ENCODE peak calls at places on chromosomes 5 and 9, in four cellular contexts. P, G, I and W are unnamed samples.

GRCh38 chr5:169607882-169608281 is 24.3 kb downstream of the SPDL1 start:
- DNase-seq in P (no peak), G (no peak), I (no peak), W (no peak)

GRCh38 chr9:135358161-135358940 is 121.2 kb upstream of the PPP1R26 start:
- DNase-seq in P (no peak), G (no peak), I (no peak), W (no peak)

GRCh38 chr9:137095664-137096517 is 9.1 kb downstream of the MAN1B1 start:
- DNase-seq in P (peak; percentile 87), G (no peak), I (no peak), W (peak; percentile 53)

GRCh38 chr9:80878556-80878955 is 810.8 kb downstream of the TLE1 start:
- DNase-seq in P (no peak), G (no peak), I (no peak), W (no peak)

GRCh38 chr5:170603578-170604565 is 100.1 kb downstream of the KCNIP1 start:
- DNase-seq in P (peak; percentile 66), G (peak; percentile 54), I (peak; percentile 18), W (no peak)

GRCh38 chr5:40166757-40167156 is 513.0 kb upstream of the PTGER4 start:
- DNase-seq in P (no peak), G (no peak), I (peak; percentile 38), W (no peak)

GRCh38 chr5:1536298-1537165 is 12.8 kb upstream of the LPCAT1 start:
- DNase-seq in P (peak; percentile 82), G (no peak), I (no peak), W (peak; percentile 72)

GRCh38 chr9:123825337-123825736 is 104.6 kb downstream of the DENND1A start:
- DNase-seq in P (no peak), G (no peak), I (no peak), W (no peak)

GRCh38 chr5:57692582-57693487 is 210.2 kb upstream of the ACTBL2 start:
- DNase-seq in P (no peak), G (peak; percentile 87), I (peak; percentile 93), W (peak; percentile 3)

GRCh38 chr9:123438321-123438720 is 82.3 kb downstream of the CRB2 start:
- DNase-seq in P (no peak), G (no peak), I (no peak), W (no peak)

GRCh38 chr9:108254236-108254635 is 601.5 kb downstream of the ACTL7B start:
- DNase-seq in P (no peak), G (no peak), I (peak; percentile 77), W (no peak)

GRCh38 chr5:14945450-14945849 is 73.9 kb upstream of the ANKH start:
- DNase-seq in P (no peak), G (no peak), I (no peak), W (no peak)

GRCh38 chr5:139764250-139764791 is 31.3 kb upstream of the PSD2 start:
- DNase-seq in P (no peak), G (no peak), I (no peak), W (no peak)

GRCh38 chr5:6829150-6829784 is 116.0 kb downstream of the TENT4A start:
- DNase-seq in P (peak; percentile 40), G (no peak), I (peak; percentile 38), W (peak; percentile 44)

GRCh38 chr5:42108468-42108867 is 183.4 kb downstream of the FBXO4 start:
- DNase-seq in P (no peak), G (no peak), I (no peak), W (no peak)

GRCh38 chr9:125763373-125763772 is 16.2 kb downstream of the PBX3 start:
- DNase-seq in P (no peak), G (no peak), I (peak; percentile 75), W (no peak)

GRCh38 chr5:34652916-34653315 is 3.2 kb upstream of the RAI14 start:
- DNase-seq in P (no peak), G (no peak), I (no peak), W (no peak)

GRCh38 chr9:121783523-121784507 is 132.4 kb downstream of the DAB2IP start:
- DNase-seq in P (no peak), G (peak; percentile 23), I (no peak), W (no peak)

GRCh38 chr5:123367739-123368138 is 55.5 kb downstream of the CEP120 start:
- DNase-seq in P (no peak), G (no peak), I (no peak), W (no peak)

GRCh38 chr5:39116347-39116899 is 42.2 kb upstream of the RICTOR start:
- DNase-seq in P (no peak), G (no peak), I (no peak), W (no peak)

GRCh38 chr5:61307196-61307590 is 24.9 kb upstream of the ZSWIM6 start:
- DNase-seq in P (no peak), G (no peak), I (no peak), W (no peak)

GRCh38 chr9:135588886-135589595 is 27.5 kb downstream of the PAEP start:
- DNase-seq in P (no peak), G (no peak), I (no peak), W (no peak)

GRCh38 chr5:41527201-41527779 is 16.9 kb upstream of the PLCXD3 start:
- DNase-seq in P (no peak), G (peak; percentile 87), I (peak; percentile 79), W (no peak)

GRCh38 chr9:135334953-135335460 is 144.6 kb upstream of the PPP1R26 start:
- DNase-seq in P (no peak), G (no peak), I (no peak), W (no peak)

GRCh38 chr5:35309365-35310130 is 79.3 kb upstream of the PRLR start:
- DNase-seq in P (no peak), G (no peak), I (no peak), W (no peak)

GRCh38 chr5:176954050-176954449 is 52.5 kb downstream of the UIMC1 start:
- DNase-seq in P (no peak), G (no peak), I (no peak), W (no peak)

GRCh38 chr5:94396687-94397086 is 221.7 kb downstream of the KIAA0825 start:
- DNase-seq in P (no peak), G (no peak), I (no peak), W (no peak)

GRCh38 chr9:13974891-13975290 is 339.1 kb downstream of the NFIB start:
- DNase-seq in P (no peak), G (no peak), I (no peak), W (no peak)

GRCh38 chr9:137138058-137138697 is 776 bp upstream of the GRIN1 start:
- DNase-seq in P (no peak), G (no peak), I (no peak), W (no peak)

GRCh38 chr9:84667571-84668203 is 1.8 kb upstream of the NTRK2 start:
- DNase-seq in P (peak; percentile 51), G (no peak), I (peak; percentile 64), W (no peak)

GRCh38 chr9:78118742-78119473 is 87.3 kb upstream of the GNAQ start:
- DNase-seq in P (peak; percentile 45), G (no peak), I (peak; percentile 100), W (no peak)

GRCh38 chr9:78109075-78109474 is 77.5 kb upstream of the GNAQ start:
- DNase-seq in P (no peak), G (no peak), I (no peak), W (no peak)

GRCh38 chr9:78112004-78112403 is 80.4 kb upstream of the GNAQ start:
- DNase-seq in P (no peak), G (no peak), I (no peak), W (no peak)

GRCh38 chr9:78114581-78114980 is 83.0 kb upstream of the GNAQ start:
- DNase-seq in P (no peak), G (no peak), I (no peak), W (no peak)

DNA sequence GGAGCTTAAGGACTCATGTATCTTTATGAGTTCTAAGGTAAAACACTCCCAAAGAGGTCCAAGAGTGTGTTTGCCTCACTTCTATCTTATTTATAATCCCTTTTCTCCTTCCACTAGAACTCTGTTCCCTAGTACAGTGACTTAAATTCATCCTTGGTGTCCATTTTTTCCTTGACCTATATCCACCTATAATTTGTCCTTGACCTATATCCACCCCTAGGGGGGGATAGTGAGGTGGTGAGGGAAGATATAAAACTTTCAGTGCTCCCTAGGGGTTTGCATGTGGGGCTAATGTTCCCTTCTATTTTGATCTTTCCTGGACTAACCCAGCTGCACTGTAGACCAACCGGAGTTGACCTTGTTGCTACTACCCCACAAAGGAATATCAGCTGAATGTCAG is 83.5 kb upstream of the GNAQ start:
- DNase-seq in P (peak; percentile 14), G (no peak), I (no peak), W (no peak)
- TF ChIP-seq CTCF in P (peak; percentile 37), G (no peak), I (peak; percentile 53), W (peak; percentile 60)

GRCh38 chr5:31215236-31215635 is 21.8 kb downstream of the CDH6 start:
- DNase-seq in P (no peak), G (no peak), I (no peak), W (no peak)

GRCh38 chr5:31220968-31221367 is 27.5 kb downstream of the CDH6 start:
- DNase-seq in P (no peak), G (no peak), I (no peak), W (no peak)

GRCh38 chr5:31217441-31217840 is 24.0 kb downstream of the CDH6 start:
- DNase-seq in P (no peak), G (no peak), I (no peak), W (no peak)

GRCh38 chr5:31213676-31214638 is 20.5 kb downstream of the CDH6 start:
- DNase-seq in P (no peak), G (no peak), I (no peak), W (no peak)

DNA sequence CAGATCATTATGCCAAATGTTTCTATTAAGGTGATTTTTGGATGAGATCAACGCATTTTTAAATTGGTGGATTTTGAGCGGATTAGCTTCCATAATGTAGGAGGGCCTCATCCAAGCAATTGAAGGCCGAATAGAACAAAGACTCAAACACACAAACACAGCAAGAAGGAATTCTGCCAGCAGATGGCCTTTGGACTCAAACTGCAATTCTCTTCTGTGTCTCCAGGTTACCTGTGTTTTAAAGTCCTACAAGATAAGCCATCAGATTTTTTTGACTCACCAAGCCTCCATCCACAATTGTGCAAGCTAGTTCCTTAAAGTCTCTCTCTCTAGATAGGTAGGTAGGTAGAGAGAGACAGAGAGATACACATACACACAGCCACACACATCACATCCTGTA is 25.5 kb downstream of the CDH6 start:
- DNase-seq in P (no peak), G (no peak), I (no peak), W (no peak)
- TF ChIP-seq CTCF in P (no peak), G (no peak), I (no peak), W (no peak)

GRCh38 chr5:10652151-10652550 is 88.3 kb downstream of the ANKRD33B start:
- DNase-seq in P (no peak), G (no peak), I (no peak), W (no peak)
- TF ChIP-seq CTCF in P (no peak), G (no peak), I (no peak), W (no peak)

DNA sequence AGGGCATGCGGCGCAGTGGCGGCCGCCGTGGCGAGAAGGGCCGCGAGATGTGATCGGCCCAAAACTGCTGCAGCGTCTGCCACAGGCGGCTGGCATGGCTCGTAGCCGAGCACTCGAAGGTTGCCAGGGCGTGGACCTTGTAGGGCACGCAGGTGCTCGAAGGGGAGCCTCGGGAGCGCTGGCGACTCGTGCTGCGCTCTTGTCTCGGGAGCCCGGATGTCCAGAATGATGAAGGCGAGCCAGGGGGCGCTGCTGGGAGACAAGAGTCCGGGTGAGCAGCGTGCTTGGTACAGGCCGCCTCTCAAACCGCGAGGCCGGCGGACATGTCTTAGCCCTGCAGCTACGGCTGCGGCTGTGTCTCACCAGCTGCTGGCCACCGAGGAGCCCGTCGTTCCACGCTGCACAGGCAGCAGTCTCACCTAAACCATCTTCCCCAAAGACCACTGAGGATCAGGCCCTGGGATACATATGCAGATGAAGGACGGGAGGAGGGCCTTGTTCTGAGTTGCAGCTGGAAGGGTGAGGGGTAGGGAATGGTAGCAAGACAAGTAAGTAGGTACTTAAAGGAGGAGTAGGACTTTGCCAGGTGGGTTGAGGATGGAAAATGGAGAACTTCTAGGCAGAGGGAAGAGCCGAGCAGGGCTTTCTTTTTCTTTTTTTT is 1.7 kb downstream of the CBY3 start:
- DNase-seq in P (peak; percentile 68), G (peak; percentile 79), I (peak; percentile 64), W (peak; percentile 57)
- TF ChIP-seq CTCF in P (peak; percentile 62), G (peak; percentile 59), I (peak; percentile 63), W (peak; percentile 59)

GRCh38 chr9:36855443-36856315 is 178.4 kb downstream of the PAX5 start:
- DNase-seq in P (peak; percentile 65), G (no peak), I (no peak), W (no peak)
- TF ChIP-seq CTCF in P (peak; percentile 9), G (no peak), I (peak; percentile 7), W (peak; percentile 67)